ENCODE peak calls at places on chromosomes 6 and 20, in eight cellular contexts. Z, H, W, R, C, F, Q and K are unnamed samples.

GRCh38 chr6:66599541-66599940 is 892.5 kb upstream of the EYS start:
- DNase-seq in Z (no peak), H (no peak), W (no peak), R (no peak), C (no peak), F (no peak), Q (no peak), K (no peak)

GRCh38 chr6:2715737-2716136 is 35.0 kb downstream of the MYLK4 start:
- DNase-seq in Z (no peak), H (no peak), W (no peak), R (no peak), C (no peak), F (no peak), Q (no peak), K (no peak)

GRCh38 chr6:3568396-3569082 is 111.7 kb upstream of the SLC22A23 start:
- DNase-seq in Z (no peak), H (peak), W (no peak), R (no peak), C (no peak), F (no peak), Q (no peak), K (no peak)

GRCh38 chr6:1701668-1702353 is 92.1 kb downstream of the FOXC1 start:
- DNase-seq in Z (no peak), H (no peak), W (no peak), R (no peak), C (no peak), F (no peak), Q (no peak), K (no peak)

GRCh38 chr6:39137235-39137634 is 22.2 kb upstream of the SAYSD1 start:
- DNase-seq in Z (no peak), H (no peak), W (no peak), R (no peak), C (no peak), F (peak), Q (no peak), K (no peak)

GRCh38 chr20:38181207-38181693 is 16.2 kb upstream of the TGM2 start:
- DNase-seq in Z (no peak), H (no peak), W (no peak), R (peak), C (no peak), F (no peak), Q (no peak), K (no peak)

GRCh38 chr6:3644613-3645012 is 106.9 kb downstream of the PXDC1 start:
- DNase-seq in Z (no peak), H (no peak), W (no peak), R (no peak), C (no peak), F (no peak), Q (no peak), K (peak)

GRCh38 chr6:25175656-25176055 is 103.5 kb upstream of the CARMIL1 start:
- DNase-seq in Z (no peak), H (no peak), W (no peak), R (no peak), C (no peak), F (no peak), Q (no peak), K (no peak)

GRCh38 chr6:5078121-5078695 is 6.9 kb upstream of the PPP1R3G start:
- DNase-seq in Z (no peak), H (peak), W (no peak), R (no peak), C (peak), F (no peak), Q (no peak), K (no peak)

GRCh38 chr6:40543776-40544175 is 43.4 kb downstream of the LRFN2 start:
- DNase-seq in Z (no peak), H (no peak), W (no peak), R (peak), C (no peak), F (no peak), Q (no peak), K (no peak)
- H3K27ac ChIP-seq in Z (no peak), H (no peak), W (no peak), R (no peak), C (no peak), F (no peak), Q (no peak), K (no peak)

GRCh38 chr6:85484941-85485340 is 35.1 kb downstream of the NT5E start:
- DNase-seq in Z (no peak), H (no peak), W (no peak), R (no peak), C (no peak), F (no peak), Q (no peak), K (no peak)

GRCh38 chr6:85483861-85484260 is 34.0 kb downstream of the NT5E start:
- DNase-seq in Z (no peak), H (no peak), W (no peak), R (no peak), C (no peak), F (no peak), Q (no peak), K (no peak)

GRCh38 chr6:85482206-85483040 is 32.5 kb downstream of the NT5E start:
- DNase-seq in Z (no peak), H (no peak), W (no peak), R (no peak), C (no peak), F (no peak), Q (no peak), K (no peak)

GRCh38 chr6:85479221-85479620 is 29.3 kb downstream of the NT5E start:
- DNase-seq in Z (no peak), H (no peak), W (no peak), R (no peak), C (no peak), F (no peak), Q (no peak), K (peak)

DNA sequence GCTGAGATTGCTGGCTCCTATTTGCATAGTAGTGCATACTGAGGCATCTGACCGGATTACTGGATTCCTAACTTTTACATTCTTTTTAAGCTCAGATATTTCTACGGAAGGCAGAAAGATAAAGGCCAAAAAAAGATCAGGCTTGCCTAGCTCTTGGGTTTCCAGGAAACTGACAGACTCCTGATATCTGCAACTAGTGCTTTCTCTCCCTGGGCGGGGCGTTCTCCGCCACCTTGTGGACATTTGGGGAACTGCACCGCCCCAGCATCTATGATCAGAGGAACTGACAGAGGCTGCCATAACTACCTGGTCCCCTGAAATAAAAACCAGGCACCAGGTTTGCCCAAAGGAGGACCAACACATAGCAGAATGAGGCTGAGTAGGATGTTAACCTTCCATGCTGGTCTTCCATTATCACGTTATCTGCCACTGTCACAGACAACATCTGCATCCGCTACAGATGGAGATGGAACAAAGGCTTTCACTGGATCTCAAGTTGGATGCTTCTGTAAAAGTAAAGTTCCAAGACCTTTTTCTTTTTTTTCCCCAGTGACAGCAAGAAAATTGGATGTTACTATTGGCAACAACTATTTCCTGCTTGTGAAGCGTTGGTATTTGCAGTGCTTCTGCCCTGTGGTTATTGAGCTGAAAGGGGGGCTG is 33.3 kb downstream of the NT5E start:
- DNase-seq in Z (no peak), H (peak), W (no peak), R (peak), C (no peak), F (peak), Q (peak), K (peak)
- TF ChIP-seq POLR2AphosphoS5 in Z (no peak), H (no peak), W (no peak), R (peak), C (no peak), F (no peak), Q (no peak), K (peak)

GRCh38 chr6:144377586-144377985 is 92.5 kb downstream of the UTRN start:
- DNase-seq in Z (no peak), H (no peak), W (no peak), R (no peak), C (no peak), F (no peak), Q (no peak), K (no peak)

GRCh38 chr6:144383336-144383735 is 98.2 kb downstream of the UTRN start:
- DNase-seq in Z (no peak), H (no peak), W (no peak), R (no peak), C (no peak), F (no peak), Q (no peak), K (no peak)

GRCh38 chr6:144384427-144384826 is 99.3 kb downstream of the UTRN start:
- DNase-seq in Z (no peak), H (no peak), W (no peak), R (no peak), C (no peak), F (no peak), Q (no peak), K (no peak)

GRCh38 chr6:144378437-144378836 is 93.3 kb downstream of the UTRN start:
- DNase-seq in Z (no peak), H (no peak), W (no peak), R (no peak), C (no peak), F (no peak), Q (no peak), K (no peak)

GRCh38 chr6:144379356-144379755 is 94.2 kb downstream of the UTRN start:
- DNase-seq in Z (no peak), H (no peak), W (peak), R (no peak), C (no peak), F (no peak), Q (no peak), K (no peak)
- H3K27ac ChIP-seq in Z (no peak), H (peak), W (no peak), R (no peak), C (no peak), F (peak), Q (no peak), K (no peak)

DNA sequence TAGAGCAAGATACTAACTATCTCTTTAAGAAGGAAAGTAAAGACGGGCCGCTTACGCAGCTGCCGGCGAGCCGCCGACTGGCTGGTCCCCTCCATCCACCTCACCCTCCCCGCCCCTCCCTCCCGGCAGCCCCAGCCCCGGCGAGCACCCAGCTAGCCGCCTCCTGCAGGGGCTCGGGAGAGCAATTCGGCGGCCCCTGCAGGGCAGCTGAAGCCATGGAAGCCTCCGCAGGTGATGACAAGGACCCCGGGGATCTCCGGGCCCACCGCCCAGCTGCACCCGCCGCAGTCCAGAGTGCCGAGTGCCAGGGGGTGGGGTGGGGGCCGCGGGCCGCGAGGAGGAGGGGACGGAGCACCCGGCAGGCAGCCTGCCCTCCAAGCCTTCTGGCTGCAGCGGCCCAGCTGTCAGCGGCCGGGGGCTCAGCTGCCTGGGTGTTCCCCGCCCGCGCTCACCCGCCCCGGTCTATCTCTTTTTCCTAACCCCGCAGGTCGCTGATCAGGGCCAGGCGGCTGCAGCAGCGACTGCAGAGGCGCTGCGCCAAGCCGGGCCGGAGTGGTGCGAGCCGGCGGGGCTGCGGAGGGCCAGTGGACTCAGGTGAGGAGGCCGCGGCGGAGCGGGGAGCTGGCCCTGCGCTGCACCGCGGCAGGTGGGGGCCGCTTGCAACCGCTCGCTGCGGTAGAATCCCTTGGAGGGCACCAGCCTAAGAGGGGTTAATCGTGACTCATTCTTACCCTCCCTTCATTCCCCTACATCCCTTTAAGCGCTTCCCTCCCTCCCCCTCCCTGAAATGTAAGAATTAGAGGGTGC is at the start of gene SNPH:
- DNase-seq in Z (no peak), H (peak), W (no peak), R (peak), C (peak), F (peak), Q (peak), K (peak)
- TF ChIP-seq POLR2AphosphoS5 in Z (no peak), H (peak), W (no peak), R (peak), C (peak), F (no peak), Q (no peak), K (peak)

GRCh38 chr6:79544939-79545450 is 7.8 kb upstream of the LCA5 start:
- DNase-seq in Z (peak), H (peak), W (peak), R (peak), C (peak), F (peak), Q (peak), K (peak)
- H3K27ac ChIP-seq in Z (peak), H (peak), W (no peak), R (peak), C (no peak), F (peak), Q (no peak), K (peak)

DNA sequence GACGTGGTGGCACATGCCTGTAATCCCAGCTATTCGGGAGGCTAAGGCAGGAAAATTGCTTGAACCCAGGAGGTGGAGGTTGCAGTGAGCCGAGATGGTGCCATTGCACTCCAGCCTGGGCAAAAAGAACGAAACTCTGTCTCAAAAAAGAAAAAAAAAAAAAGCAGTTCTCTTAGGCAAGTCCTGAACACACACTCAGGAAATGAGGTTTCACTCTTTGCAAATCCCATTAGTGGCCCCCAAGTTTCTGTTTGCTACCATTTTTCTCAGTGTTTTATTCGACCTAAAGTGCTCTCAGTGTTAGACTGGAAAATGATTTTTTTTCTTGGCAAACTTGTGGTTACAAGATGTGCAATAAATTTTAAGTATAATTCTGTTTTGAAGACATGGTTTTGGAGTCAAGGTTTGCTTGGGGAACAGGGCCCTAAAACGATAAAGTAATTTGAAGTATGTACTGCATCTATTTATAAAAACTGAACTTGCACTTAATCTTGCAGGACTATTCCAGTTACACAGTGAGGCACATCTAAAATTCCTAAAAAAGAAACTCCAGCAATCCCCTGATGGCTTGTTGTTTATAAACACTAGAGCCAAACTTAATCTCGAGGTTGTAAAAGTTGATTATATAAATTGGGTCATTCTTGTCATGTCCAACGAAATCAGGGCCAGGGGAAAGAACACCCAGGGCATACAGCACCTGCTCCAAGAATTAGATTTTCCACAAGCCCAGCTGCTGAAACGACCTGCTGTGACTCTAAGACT is 42.6 kb downstream of the MAP1LC3A start:
- DNase-seq in Z (no peak), H (no peak), W (no peak), R (no peak), C (no peak), F (no peak), Q (no peak), K (peak)
- TF ChIP-seq POLR2AphosphoS5 in Z (no peak), H (no peak), W (no peak), R (peak), C (no peak), F (peak), Q (no peak), K (no peak)

GRCh38 chr6:142926177-142926493 is 18.8 kb downstream of the HIVEP2 start:
- DNase-seq in Z (no peak), H (no peak), W (no peak), R (no peak), C (no peak), F (no peak), Q (no peak), K (no peak)

GRCh38 chr6:142927904-142928303 is 17.1 kb downstream of the HIVEP2 start:
- DNase-seq in Z (no peak), H (no peak), W (no peak), R (no peak), C (no peak), F (no peak), Q (no peak), K (no peak)

GRCh38 chr6:142926494-142927273 is 18.3 kb downstream of the HIVEP2 start:
- DNase-seq in Z (no peak), H (peak), W (no peak), R (peak), C (no peak), F (peak), Q (no peak), K (peak)

GRCh38 chr6:142925575-142926110 is 19.3 kb downstream of the HIVEP2 start:
- DNase-seq in Z (no peak), H (no peak), W (no peak), R (no peak), C (no peak), F (no peak), Q (no peak), K (no peak)

DNA sequence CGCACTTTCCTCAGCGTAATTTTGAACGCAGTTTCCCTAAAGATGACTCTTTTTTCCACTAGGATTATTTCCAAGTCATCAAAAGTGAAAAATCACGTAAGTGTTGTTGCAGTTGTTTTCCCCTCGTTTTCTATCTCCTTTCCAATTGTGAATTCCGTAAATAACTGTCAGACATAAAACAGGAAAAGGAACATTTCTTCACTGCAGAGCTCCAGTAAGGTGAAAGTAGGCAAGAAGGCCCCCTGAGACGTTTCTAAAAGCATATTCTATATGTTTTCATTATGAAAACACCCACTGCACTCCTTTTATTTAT is 17.7 kb downstream of the HIVEP2 start:
- DNase-seq in Z (no peak), H (no peak), W (no peak), R (no peak), C (no peak), F (no peak), Q (no peak), K (no peak)
- H3K27ac ChIP-seq in Z (peak), H (peak), W (no peak), R (peak), C (peak), F (peak), Q (no peak), K (peak)

GRCh38 chr20:59004763-59005522 is 2.1 kb downstream of the CTSZ start:
- DNase-seq in Z (no peak), H (no peak), W (peak), R (peak), C (no peak), F (peak), Q (no peak), K (no peak)

GRCh38 chr20:59002388-59002787 is 4.7 kb downstream of the CTSZ start:
- DNase-seq in Z (no peak), H (no peak), W (no peak), R (no peak), C (no peak), F (no peak), Q (no peak), K (no peak)

GRCh38 chr20:59004493-59004762 is 2.6 kb downstream of the CTSZ start:
- DNase-seq in Z (no peak), H (no peak), W (peak), R (peak), C (no peak), F (peak), Q (no peak), K (no peak)

GRCh38 chr20:59002874-59003399 is 4.1 kb downstream of the CTSZ start:
- DNase-seq in Z (no peak), H (no peak), W (no peak), R (no peak), C (no peak), F (no peak), Q (no peak), K (no peak)

DNA sequence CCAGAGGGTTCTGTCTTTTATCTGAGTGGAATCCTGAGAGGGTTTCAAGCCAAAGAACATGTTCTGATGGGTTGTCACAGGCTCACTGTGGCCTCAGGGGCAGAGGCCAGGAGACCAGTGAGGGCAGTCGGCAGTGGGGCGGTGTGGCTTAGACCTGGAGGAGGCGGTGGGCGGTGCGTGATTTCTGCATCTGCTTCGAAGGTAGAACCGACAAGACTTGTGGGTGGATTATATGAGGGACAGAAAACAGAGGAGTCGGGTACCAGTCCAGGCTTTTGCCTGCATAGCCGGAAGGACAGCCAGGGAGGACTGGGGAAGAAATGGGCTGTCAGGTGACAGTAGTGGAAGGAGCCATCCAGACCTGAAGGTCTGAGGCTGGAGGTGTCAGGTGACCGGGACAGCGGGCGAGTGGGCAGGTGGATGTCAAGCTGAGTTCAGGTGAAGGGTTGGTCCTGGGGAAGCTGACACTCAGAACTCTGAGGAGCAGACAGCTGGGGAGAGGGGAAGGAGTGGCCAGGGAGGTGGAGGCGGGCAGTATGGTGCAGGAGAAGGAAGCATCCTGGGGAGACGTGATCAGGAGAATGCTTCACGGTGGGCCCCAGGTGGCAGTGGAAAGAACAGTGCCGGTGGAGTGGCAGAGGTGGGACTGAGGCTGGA is 3.1 kb downstream of the CTSZ start:
- DNase-seq in Z (no peak), H (no peak), W (no peak), R (peak), C (no peak), F (no peak), Q (no peak), K (no peak)
- TF ChIP-seq POLR2AphosphoS5 in Z (no peak), H (no peak), W (no peak), R (no peak), C (no peak), F (no peak), Q (no peak), K (no peak)